ENCODE peak calls at places on chromosomes 13 and 19, in five cellular contexts. One of them, this sample, is unnamed. For H3K4me1 and H3K36me3, the result is how much of the 10 kb centered on the place peaks cover.

GRCh38 chr19:1863638-1864479 is 480 bp upstream of the KLF16 start:
- DNase-seq in esophagus squamous epithelium: peak
- DNase-seq in effector memory CD4-positive, alpha-beta T cell: peak
- DNase-seq in CD4-positive, CD25-positive, alpha-beta regulatory T cell: peak
- DNase-seq in psoas muscle: peak
- DNase-seq in this sample: peak

GRCh38 chr13:113052971-113053370 is 52.6 kb upstream of the F7 start:
- DNase-seq in psoas muscle: peak
- DNase-seq in effector memory CD4-positive, alpha-beta T cell: no peak
- DNase-seq in CD4-positive, CD25-positive, alpha-beta regulatory T cell: no peak
- DNase-seq in esophagus squamous epithelium: no peak
- DNase-seq in this sample: no peak

GRCh38 chr13:26460652-26461051 is 96.8 kb upstream of the WASF3 start:
- DNase-seq in psoas muscle: peak
- DNase-seq in esophagus squamous epithelium: no peak
- DNase-seq in effector memory CD4-positive, alpha-beta T cell: no peak
- DNase-seq in CD4-positive, CD25-positive, alpha-beta regulatory T cell: no peak
- DNase-seq in this sample: no peak

GRCh38 chr19:49923055-49924003 is 5.7 kb upstream of the ATF5 start:
- DNase-seq in effector memory CD4-positive, alpha-beta T cell: no peak
- DNase-seq in psoas muscle: peak
- DNase-seq in esophagus squamous epithelium: no peak
- DNase-seq in CD4-positive, CD25-positive, alpha-beta regulatory T cell: no peak
- DNase-seq in this sample: no peak

GRCh38 chr13:52359534-52359933 is 46.4 kb downstream of the THSD1 start:
- DNase-seq in psoas muscle: no peak
- DNase-seq in CD4-positive, CD25-positive, alpha-beta regulatory T cell: no peak
- DNase-seq in esophagus squamous epithelium: no peak
- DNase-seq in effector memory CD4-positive, alpha-beta T cell: no peak
- DNase-seq in this sample: no peak

GRCh38 chr13:23619073-23619855 is 49.1 kb downstream of the TNFRSF19 start:
- DNase-seq in esophagus squamous epithelium: no peak
- DNase-seq in effector memory CD4-positive, alpha-beta T cell: no peak
- DNase-seq in psoas muscle: no peak
- DNase-seq in CD4-positive, CD25-positive, alpha-beta regulatory T cell: no peak
- DNase-seq in this sample: no peak

GRCh38 chr13:112983428-112984196 is 14.6 kb downstream of the MCF2L start:
- DNase-seq in CD4-positive, CD25-positive, alpha-beta regulatory T cell: no peak
- DNase-seq in esophagus squamous epithelium: no peak
- DNase-seq in psoas muscle: no peak
- DNase-seq in effector memory CD4-positive, alpha-beta T cell: no peak
- DNase-seq in this sample: no peak

GRCh38 chr13:93535256-93535655 is 308.6 kb downstream of the GPC6 start:
- DNase-seq in esophagus squamous epithelium: no peak
- DNase-seq in psoas muscle: no peak
- DNase-seq in effector memory CD4-positive, alpha-beta T cell: no peak
- DNase-seq in CD4-positive, CD25-positive, alpha-beta regulatory T cell: no peak
- DNase-seq in this sample: no peak

GRCh38 chr19:29680447-29680846 is 15.2 kb downstream of the PLEKHF1 start:
- DNase-seq in psoas muscle: peak
- DNase-seq in esophagus squamous epithelium: peak
- DNase-seq in CD4-positive, CD25-positive, alpha-beta regulatory T cell: peak
- DNase-seq in effector memory CD4-positive, alpha-beta T cell: peak
- DNase-seq in this sample: peak

GRCh38 chr19:40689339-40690049 is 957 bp downstream of the NUMBL start:
- DNase-seq in CD4-positive, CD25-positive, alpha-beta regulatory T cell: no peak
- DNase-seq in effector memory CD4-positive, alpha-beta T cell: no peak
- DNase-seq in esophagus squamous epithelium: no peak
- DNase-seq in psoas muscle: peak
- DNase-seq in this sample: no peak

GRCh38 chr19:9917322-9917721 is 19.0 kb downstream of the OLFM2 start:
- DNase-seq in esophagus squamous epithelium: no peak
- DNase-seq in psoas muscle: no peak
- DNase-seq in CD4-positive, CD25-positive, alpha-beta regulatory T cell: peak
- DNase-seq in effector memory CD4-positive, alpha-beta T cell: no peak
- DNase-seq in this sample: no peak

GRCh38 chr19:33251526-33252090 is 26.0 kb upstream of the SLC7A10 start:
- DNase-seq in CD4-positive, CD25-positive, alpha-beta regulatory T cell: no peak
- DNase-seq in esophagus squamous epithelium: no peak
- DNase-seq in effector memory CD4-positive, alpha-beta T cell: no peak
- DNase-seq in psoas muscle: peak
- DNase-seq in this sample: no peak

GRCh38 chr19:57282011-57282636 is 1.8 kb downstream of the ZNF460 start:
- DNase-seq in psoas muscle: no peak
- DNase-seq in CD4-positive, CD25-positive, alpha-beta regulatory T cell: no peak
- DNase-seq in effector memory CD4-positive, alpha-beta T cell: no peak
- DNase-seq in esophagus squamous epithelium: no peak
- DNase-seq in this sample: no peak

GRCh38 chr19:32819415-32820400 is 49.9 kb downstream of the SLC7A9 start:
- DNase-seq in effector memory CD4-positive, alpha-beta T cell: no peak
- DNase-seq in psoas muscle: no peak
- DNase-seq in esophagus squamous epithelium: no peak
- DNase-seq in CD4-positive, CD25-positive, alpha-beta regulatory T cell: no peak
- DNase-seq in this sample: no peak

GRCh38 chr19:38452430-38453366 is 19.2 kb downstream of the RYR1 start:
- DNase-seq in effector memory CD4-positive, alpha-beta T cell: no peak
- DNase-seq in esophagus squamous epithelium: no peak
- DNase-seq in psoas muscle: peak
- DNase-seq in CD4-positive, CD25-positive, alpha-beta regulatory T cell: peak
- DNase-seq in this sample: no peak

GRCh38 chr13:43861863-43862262 is 17.7 kb downstream of the CCDC122 start:
- DNase-seq in esophagus squamous epithelium: no peak
- DNase-seq in psoas muscle: no peak
- DNase-seq in effector memory CD4-positive, alpha-beta T cell: no peak
- DNase-seq in CD4-positive, CD25-positive, alpha-beta regulatory T cell: no peak
- DNase-seq in this sample: no peak

GRCh38 chr13:105177265-105177900 is 1358.1 kb downstream of the EFNB2 start:
- DNase-seq in esophagus squamous epithelium: no peak
- DNase-seq in CD4-positive, CD25-positive, alpha-beta regulatory T cell: no peak
- DNase-seq in psoas muscle: no peak
- DNase-seq in effector memory CD4-positive, alpha-beta T cell: no peak
- DNase-seq in this sample: no peak

GRCh38 chr19:29529646-29530548 is 4.1 kb downstream of the VSTM2B start:
- DNase-seq in CD4-positive, CD25-positive, alpha-beta regulatory T cell: no peak
- DNase-seq in esophagus squamous epithelium: no peak
- DNase-seq in effector memory CD4-positive, alpha-beta T cell: no peak
- DNase-seq in psoas muscle: no peak
- DNase-seq in this sample: no peak

GRCh38 chr19:39833464-39834286 is at the start of gene DYRK1B:
- DNase-seq in effector memory CD4-positive, alpha-beta T cell: peak
- DNase-seq in CD4-positive, CD25-positive, alpha-beta regulatory T cell: peak
- DNase-seq in psoas muscle: peak
- DNase-seq in esophagus squamous epithelium: peak
- DNase-seq in this sample: peak

GRCh38 chr13:36814465-36814864 is 4.6 kb upstream of the RFXAP start:
- DNase-seq in CD4-positive, CD25-positive, alpha-beta regulatory T cell: no peak
- DNase-seq in psoas muscle: no peak
- DNase-seq in effector memory CD4-positive, alpha-beta T cell: no peak
- DNase-seq in esophagus squamous epithelium: no peak
- DNase-seq in this sample: no peak

GRCh38 chr13:25170554-25171107 is 1.5 kb downstream of the AMER2 start:
- DNase-seq in effector memory CD4-positive, alpha-beta T cell: no peak
- DNase-seq in CD4-positive, CD25-positive, alpha-beta regulatory T cell: no peak
- DNase-seq in esophagus squamous epithelium: no peak
- DNase-seq in psoas muscle: no peak
- DNase-seq in this sample: no peak

GRCh38 chr13:20873348-20873747 is 29.2 kb downstream of the XPO4 start:
- DNase-seq in psoas muscle: no peak
- DNase-seq in CD4-positive, CD25-positive, alpha-beta regulatory T cell: no peak
- DNase-seq in effector memory CD4-positive, alpha-beta T cell: no peak
- DNase-seq in esophagus squamous epithelium: no peak
- DNase-seq in this sample: no peak

GRCh38 chr19:53409505-53410204 is 14.7 kb downstream of the ZNF765 start:
- DNase-seq in esophagus squamous epithelium: no peak
- DNase-seq in CD4-positive, CD25-positive, alpha-beta regulatory T cell: no peak
- DNase-seq in psoas muscle: no peak
- DNase-seq in effector memory CD4-positive, alpha-beta T cell: no peak
- DNase-seq in this sample: no peak

GRCh38 chr19:511101-511841 is 4.0 kb downstream of the TPGS1 start:
- DNase-seq in effector memory CD4-positive, alpha-beta T cell: peak
- DNase-seq in CD4-positive, CD25-positive, alpha-beta regulatory T cell: peak
- DNase-seq in psoas muscle: peak
- DNase-seq in esophagus squamous epithelium: no peak
- DNase-seq in this sample: peak

GRCh38 chr19:40235238-40236025 is 8.9 kb upstream of the CCNP start:
- DNase-seq in psoas muscle: no peak
- DNase-seq in effector memory CD4-positive, alpha-beta T cell: no peak
- DNase-seq in CD4-positive, CD25-positive, alpha-beta regulatory T cell: no peak
- DNase-seq in esophagus squamous epithelium: no peak
- DNase-seq in this sample: no peak

GRCh38 chr13:23050126-23050525 is 130.7 kb upstream of the SGCG start:
- DNase-seq in psoas muscle: no peak
- DNase-seq in CD4-positive, CD25-positive, alpha-beta regulatory T cell: no peak
- DNase-seq in esophagus squamous epithelium: no peak
- DNase-seq in effector memory CD4-positive, alpha-beta T cell: no peak
- DNase-seq in this sample: no peak

GRCh38 chr19:16076958-16077611 is 790 bp downstream of the TPM4 start:
- DNase-seq in psoas muscle: peak
- DNase-seq in CD4-positive, CD25-positive, alpha-beta regulatory T cell: peak
- DNase-seq in esophagus squamous epithelium: no peak
- DNase-seq in effector memory CD4-positive, alpha-beta T cell: no peak
- DNase-seq in this sample: no peak

GRCh38 chr13:64675256-64675892 is 2554.8 kb downstream of the PCDH9 start:
- DNase-seq in CD4-positive, CD25-positive, alpha-beta regulatory T cell: no peak
- DNase-seq in psoas muscle: no peak
- DNase-seq in effector memory CD4-positive, alpha-beta T cell: no peak
- DNase-seq in esophagus squamous epithelium: no peak
- DNase-seq in this sample: no peak

GRCh38 chr19:2474232-2475017 is 1.5 kb upstream of the GADD45B start:
- DNase-seq in psoas muscle: peak
- DNase-seq in effector memory CD4-positive, alpha-beta T cell: peak
- DNase-seq in esophagus squamous epithelium: no peak
- DNase-seq in CD4-positive, CD25-positive, alpha-beta regulatory T cell: peak
- DNase-seq in this sample: peak

GRCh38 chr13:93220073-93220472 is 6.5 kb upstream of the GPC6 start:
- DNase-seq in CD4-positive, CD25-positive, alpha-beta regulatory T cell: no peak
- DNase-seq in esophagus squamous epithelium: no peak
- DNase-seq in psoas muscle: no peak
- DNase-seq in effector memory CD4-positive, alpha-beta T cell: no peak
- DNase-seq in this sample: no peak

GRCh38 chr13:40406405-40407138 is 259.9 kb downstream of the FOXO1 start:
- DNase-seq in esophagus squamous epithelium: no peak
- DNase-seq in psoas muscle: no peak
- DNase-seq in effector memory CD4-positive, alpha-beta T cell: no peak
- DNase-seq in CD4-positive, CD25-positive, alpha-beta regulatory T cell: no peak
- DNase-seq in this sample: no peak

GRCh38 chr19:30060872-30061556 is 119.0 kb downstream of the URI1 start:
- DNase-seq in effector memory CD4-positive, alpha-beta T cell: no peak
- DNase-seq in CD4-positive, CD25-positive, alpha-beta regulatory T cell: no peak
- DNase-seq in psoas muscle: no peak
- DNase-seq in esophagus squamous epithelium: no peak
- DNase-seq in this sample: no peak

GRCh38 chr13:108227651-108228272 is 9.6 kb downstream of the ABHD13 start:
- DNase-seq in esophagus squamous epithelium: no peak
- DNase-seq in psoas muscle: no peak
- DNase-seq in effector memory CD4-positive, alpha-beta T cell: no peak
- DNase-seq in CD4-positive, CD25-positive, alpha-beta regulatory T cell: peak
- DNase-seq in this sample: no peak

GRCh38 chr13:75537401-75538365 is at the start of gene COMMD6:
- DNase-seq in effector memory CD4-positive, alpha-beta T cell: peak
- DNase-seq in CD4-positive, CD25-positive, alpha-beta regulatory T cell: peak
- DNase-seq in psoas muscle: peak
- DNase-seq in esophagus squamous epithelium: peak
- DNase-seq in this sample: peak

GRCh38 chr19:11230621-11231386 is 8.6 kb upstream of the ANGPTL8 start:
- DNase-seq in CD4-positive, CD25-positive, alpha-beta regulatory T cell: no peak
- DNase-seq in psoas muscle: no peak
- DNase-seq in esophagus squamous epithelium: no peak
- DNase-seq in effector memory CD4-positive, alpha-beta T cell: no peak
- DNase-seq in this sample: no peak

GRCh38 chr19:11233073-11233472 is 6.3 kb upstream of the ANGPTL8 start:
- DNase-seq in psoas muscle: no peak
- DNase-seq in effector memory CD4-positive, alpha-beta T cell: no peak
- DNase-seq in CD4-positive, CD25-positive, alpha-beta regulatory T cell: no peak
- DNase-seq in esophagus squamous epithelium: no peak
- DNase-seq in this sample: no peak

GRCh38 chr19:11234486-11235075 is 4.8 kb upstream of the ANGPTL8 start:
- DNase-seq in esophagus squamous epithelium: no peak
- DNase-seq in CD4-positive, CD25-positive, alpha-beta regulatory T cell: no peak
- DNase-seq in effector memory CD4-positive, alpha-beta T cell: no peak
- DNase-seq in psoas muscle: no peak
- DNase-seq in this sample: no peak

GRCh38 chr19:11236324-11237301 is 2.8 kb upstream of the ANGPTL8 start:
- DNase-seq in psoas muscle: no peak
- DNase-seq in esophagus squamous epithelium: no peak
- DNase-seq in CD4-positive, CD25-positive, alpha-beta regulatory T cell: no peak
- DNase-seq in effector memory CD4-positive, alpha-beta T cell: no peak
- DNase-seq in this sample: no peak

GRCh38 chr19:11232555-11232954 is 6.9 kb upstream of the ANGPTL8 start:
- DNase-seq in psoas muscle: no peak
- DNase-seq in esophagus squamous epithelium: no peak
- DNase-seq in effector memory CD4-positive, alpha-beta T cell: no peak
- DNase-seq in CD4-positive, CD25-positive, alpha-beta regulatory T cell: no peak
- DNase-seq in this sample: no peak
- H3K4me1 ChIP-seq in psoas muscle: under half
- H3K4me1 ChIP-seq in esophagus squamous epithelium: under half
- H3K4me1 ChIP-seq in effector memory CD4-positive, alpha-beta T cell: under half
- H3K4me1 ChIP-seq in CD4-positive, CD25-positive, alpha-beta regulatory T cell: under half
- H3K4me1 ChIP-seq in this sample: under half

GRCh38 chr19:45578861-45579260 is 5.7 kb downstream of the OPA3 start:
- DNase-seq in effector memory CD4-positive, alpha-beta T cell: no peak
- DNase-seq in CD4-positive, CD25-positive, alpha-beta regulatory T cell: no peak
- DNase-seq in psoas muscle: no peak
- DNase-seq in esophagus squamous epithelium: no peak
- DNase-seq in this sample: no peak
- H3K27ac ChIP-seq in effector memory CD4-positive, alpha-beta T cell: no peak
- H3K27ac ChIP-seq in CD4-positive, CD25-positive, alpha-beta regulatory T cell: no peak
- H3K27ac ChIP-seq in psoas muscle: peak
- H3K27ac ChIP-seq in esophagus squamous epithelium: peak
- H3K27ac ChIP-seq in this sample: no peak

GRCh38 chr19:52217576-52217975 is 27.7 kb downstream of the PPP2R1A start:
- DNase-seq in effector memory CD4-positive, alpha-beta T cell: no peak
- DNase-seq in psoas muscle: no peak
- DNase-seq in CD4-positive, CD25-positive, alpha-beta regulatory T cell: no peak
- DNase-seq in esophagus squamous epithelium: no peak
- DNase-seq in this sample: no peak

GRCh38 chr19:52219611-52220010 is 29.8 kb downstream of the PPP2R1A start:
- DNase-seq in psoas muscle: no peak
- DNase-seq in esophagus squamous epithelium: no peak
- DNase-seq in effector memory CD4-positive, alpha-beta T cell: no peak
- DNase-seq in CD4-positive, CD25-positive, alpha-beta regulatory T cell: no peak
- DNase-seq in this sample: no peak

GRCh38 chr19:52212572-52213255 is 22.9 kb downstream of the PPP2R1A start:
- DNase-seq in esophagus squamous epithelium: no peak
- DNase-seq in CD4-positive, CD25-positive, alpha-beta regulatory T cell: no peak
- DNase-seq in effector memory CD4-positive, alpha-beta T cell: no peak
- DNase-seq in psoas muscle: no peak
- DNase-seq in this sample: no peak

GRCh38 chr19:52214241-52214640 is 24.4 kb downstream of the PPP2R1A start:
- DNase-seq in effector memory CD4-positive, alpha-beta T cell: no peak
- DNase-seq in esophagus squamous epithelium: no peak
- DNase-seq in psoas muscle: no peak
- DNase-seq in CD4-positive, CD25-positive, alpha-beta regulatory T cell: no peak
- DNase-seq in this sample: no peak

GRCh38 chr19:52216401-52216800 is 26.5 kb downstream of the PPP2R1A start:
- DNase-seq in psoas muscle: no peak
- DNase-seq in esophagus squamous epithelium: no peak
- DNase-seq in CD4-positive, CD25-positive, alpha-beta regulatory T cell: no peak
- DNase-seq in effector memory CD4-positive, alpha-beta T cell: no peak
- DNase-seq in this sample: no peak
- H3K36me3 ChIP-seq in psoas muscle: half or more
- H3K36me3 ChIP-seq in esophagus squamous epithelium: half or more
- H3K36me3 ChIP-seq in CD4-positive, CD25-positive, alpha-beta regulatory T cell: half or more
- H3K36me3 ChIP-seq in effector memory CD4-positive, alpha-beta T cell: half or more
- H3K36me3 ChIP-seq in this sample: half or more

GRCh38 chr19:14182481-14182880 is 23.5 kb downstream of the ADGRL1 start:
- DNase-seq in psoas muscle: no peak
- DNase-seq in effector memory CD4-positive, alpha-beta T cell: no peak
- DNase-seq in CD4-positive, CD25-positive, alpha-beta regulatory T cell: no peak
- DNase-seq in esophagus squamous epithelium: no peak
- DNase-seq in this sample: no peak
- H3K4me1 ChIP-seq in psoas muscle: under half
- H3K4me1 ChIP-seq in effector memory CD4-positive, alpha-beta T cell: under half
- H3K4me1 ChIP-seq in CD4-positive, CD25-positive, alpha-beta regulatory T cell: under half
- H3K4me1 ChIP-seq in esophagus squamous epithelium: under half
- H3K4me1 ChIP-seq in this sample: under half